ENCODE peak calls at places on chromosome 1, in ten cellular contexts. V, L, C, O, S, J, X, M, K and E are unnamed samples.

GRCh38 chr1:8763888-8764287 is 53.6 kb downstream of the RERE start:
- DNase-seq in V (peak), L (no peak), C (no peak), O (no peak), S (no peak), J (peak), X (no peak), M (no peak), K (no peak), E (peak)

GRCh38 chr1:207423560-207424292 is 30.4 kb upstream of the CR2 start:
- DNase-seq in V (no peak), L (no peak), C (no peak), O (no peak), S (no peak), J (no peak), X (no peak), M (no peak), K (no peak), E (no peak)

GRCh38 chr1:38370716-38371504 is 324.3 kb upstream of the POU3F1 start:
- DNase-seq in V (no peak), L (no peak), C (no peak), O (no peak), S (no peak), J (no peak), X (no peak), M (no peak), K (no peak), E (no peak)

GRCh38 chr1:82503805-82504204 is 703.1 kb downstream of the ADGRL2 start:
- DNase-seq in V (no peak), L (no peak), C (no peak), O (no peak), S (no peak), J (no peak), X (no peak), M (no peak), K (peak), E (no peak)

GRCh38 chr1:157270705-157271274 is 132.6 kb upstream of the ETV3 start:
- DNase-seq in V (no peak), L (no peak), C (no peak), O (no peak), S (no peak), J (no peak), X (no peak), M (no peak), K (no peak), E (no peak)

GRCh38 chr1:41766546-41766945 is 152.2 kb downstream of the HIVEP3 start:
- DNase-seq in V (no peak), L (no peak), C (no peak), O (no peak), S (no peak), J (no peak), X (no peak), M (no peak), K (no peak), E (peak)

GRCh38 chr1:89939693-89940438 is 55.0 kb upstream of the ZNF326 start:
- DNase-seq in V (no peak), L (no peak), C (no peak), O (no peak), S (no peak), J (no peak), X (no peak), M (no peak), K (no peak), E (no peak)

GRCh38 chr1:225253784-225254183 is 174.1 kb downstream of the LBR start:
- DNase-seq in V (no peak), L (no peak), C (peak), O (no peak), S (no peak), J (peak), X (no peak), M (no peak), K (no peak), E (no peak)

GRCh38 chr1:110148961-110149360 is 1.3 kb upstream of the SLC6A17 start:
- DNase-seq in V (peak), L (no peak), C (peak), O (no peak), S (no peak), J (peak), X (no peak), M (no peak), K (no peak), E (peak)

GRCh38 chr1:244010191-244010590 is 40.9 kb upstream of the ZBTB18 start:
- DNase-seq in V (no peak), L (no peak), C (peak), O (no peak), S (no peak), J (peak), X (peak), M (no peak), K (no peak), E (no peak)

GRCh38 chr1:204127597-204128242 is 24.1 kb downstream of the ETNK2 start:
- DNase-seq in V (peak), L (peak), C (peak), O (peak), S (peak), J (peak), X (no peak), M (no peak), K (peak), E (peak)

GRCh38 chr1:59574085-59574484 is 240.7 kb upstream of the HOOK1 start:
- DNase-seq in V (no peak), L (peak), C (peak), O (no peak), S (no peak), J (peak), X (no peak), M (no peak), K (peak), E (no peak)

GRCh38 chr1:33818071-33818470 is 45.8 kb upstream of the HMGB4 start:
- DNase-seq in V (no peak), L (no peak), C (no peak), O (no peak), S (no peak), J (no peak), X (no peak), M (no peak), K (no peak), E (no peak)

GRCh38 chr1:16068356-16069270 is 4.8 kb downstream of the FAM131C start:
- DNase-seq in V (no peak), L (no peak), C (peak), O (peak), S (no peak), J (peak), X (no peak), M (no peak), K (no peak), E (no peak)

GRCh38 chr1:228727682-228728171 is 7.6 kb upstream of the RHOU start:
- DNase-seq in V (no peak), L (no peak), C (no peak), O (no peak), S (no peak), J (no peak), X (no peak), M (no peak), K (no peak), E (no peak)

GRCh38 chr1:208741296-208741695 is 497.1 kb upstream of the PLXNA2 start:
- DNase-seq in V (no peak), L (no peak), C (peak), O (no peak), S (no peak), J (no peak), X (no peak), M (no peak), K (no peak), E (no peak)

GRCh38 chr1:46749921-46750404 is 31.0 kb upstream of the EFCAB14 start:
- DNase-seq in V (no peak), L (no peak), C (no peak), O (peak), S (no peak), J (no peak), X (no peak), M (no peak), K (no peak), E (no peak)

GRCh38 chr1:62962794-62963776 is 179.2 kb downstream of the ATG4C start:
- DNase-seq in V (peak), L (no peak), C (peak), O (no peak), S (peak), J (peak), X (no peak), M (no peak), K (peak), E (peak)

GRCh38 chr1:174433451-174433850 is 14.3 kb upstream of the GPR52 start:
- DNase-seq in V (no peak), L (peak), C (peak), O (no peak), S (no peak), J (peak), X (no peak), M (no peak), K (no peak), E (no peak)

GRCh38 chr1:204359474-204360255 is at the start of gene PLEKHA6:
- DNase-seq in V (no peak), L (no peak), C (peak), O (no peak), S (no peak), J (peak), X (no peak), M (no peak), K (peak), E (peak)

GRCh38 chr1:228929476-228930027 is 194.3 kb downstream of the RHOU start:
- DNase-seq in V (no peak), L (no peak), C (no peak), O (no peak), S (no peak), J (no peak), X (no peak), M (no peak), K (no peak), E (no peak)